ENCODE peak calls at places on chromosomes 6 and 20, in seven cellular contexts. L is neural crest cell, E is pancreas, W is AG04449, N is tibial artery, Q is HCT116, H is left lung. I is an unnamed sample.

GRCh38 chr20:11454966-11455799 is 462.5 kb upstream of the BTBD3 start:
- DNase-seq in L (no peak), E (no peak), W (peak), N (no peak), Q (peak), H (no peak), I (no peak)

GRCh38 chr20:47304287-47304686 is 52.2 kb downstream of the ZMYND8 start:
- DNase-seq in L (no peak), E (no peak), W (no peak), N (peak), Q (no peak), H (no peak), I (no peak)

GRCh38 chr6:43911354-43911624 is 141.3 kb downstream of the VEGFA start:
- DNase-seq in L (no peak), E (no peak), W (no peak), N (no peak), Q (no peak), H (no peak), I (no peak)

GRCh38 chr6:169802790-169803189 is 51.4 kb downstream of the ERMARD start:
- DNase-seq in L (no peak), E (no peak), W (no peak), N (no peak), Q (no peak), H (no peak), I (no peak)

GRCh38 chr20:24677626-24678328 is 208.3 kb downstream of the SYNDIG1 start:
- DNase-seq in L (no peak), E (no peak), W (no peak), N (peak), Q (no peak), H (no peak), I (no peak)

GRCh38 chr6:13624871-13625288 is 9.7 kb downstream of the NOL7 start:
- DNase-seq in L (no peak), E (no peak), W (no peak), N (no peak), Q (peak), H (no peak), I (no peak)

GRCh38 chr6:12483712-12484111 is 193.6 kb downstream of the EDN1 start:
- DNase-seq in L (no peak), E (no peak), W (peak), N (no peak), Q (peak), H (no peak), I (no peak)

GRCh38 chr20:15289337-15289736 is 951.9 kb upstream of the FLRT3 start:
- DNase-seq in L (no peak), E (no peak), W (no peak), N (no peak), Q (no peak), H (no peak), I (no peak)

GRCh38 chr6:43934183-43934802 is 164.3 kb downstream of the VEGFA start:
- DNase-seq in L (no peak), E (no peak), W (no peak), N (peak), Q (no peak), H (peak), I (no peak)

GRCh38 chr6:46104209-46104608 is 25.6 kb upstream of the ENPP4 start:
- DNase-seq in L (no peak), E (no peak), W (no peak), N (no peak), Q (no peak), H (no peak), I (no peak)

GRCh38 chr6:57252975-57253374 is 30.9 kb upstream of the RAB23 start:
- DNase-seq in L (no peak), E (no peak), W (no peak), N (no peak), Q (no peak), H (no peak), I (no peak)

GRCh38 chr20:25626779-25627178 is 3.0 kb upstream of the NANP start:
- DNase-seq in L (no peak), E (no peak), W (no peak), N (no peak), Q (no peak), H (no peak), I (no peak)

GRCh38 chr20:56781108-56781739 is 152.1 kb downstream of the TFAP2C start:
- DNase-seq in L (no peak), E (no peak), W (no peak), N (no peak), Q (no peak), H (peak), I (no peak)

GRCh38 chr6:145756170-145756662 is 20.9 kb upstream of the EPM2A start:
- DNase-seq in L (no peak), E (peak), W (peak), N (peak), Q (no peak), H (no peak), I (no peak)

GRCh38 chr6:51778666-51779065 is 308.7 kb downstream of the PKHD1 start:
- DNase-seq in L (no peak), E (no peak), W (no peak), N (no peak), Q (no peak), H (no peak), I (no peak)

GRCh38 chr6:137365648-137366047 is 128.5 kb downstream of the OLIG3 start:
- DNase-seq in L (no peak), E (no peak), W (no peak), N (no peak), Q (no peak), H (no peak), I (no peak)

GRCh38 chr6:145929037-145929633 is 35.0 kb downstream of the SHPRH start:
- DNase-seq in L (no peak), E (no peak), W (no peak), N (no peak), Q (peak), H (no peak), I (no peak)

GRCh38 chr20:56731041-56731440 is 101.9 kb downstream of the TFAP2C start:
- DNase-seq in L (no peak), E (no peak), W (no peak), N (no peak), Q (no peak), H (no peak), I (no peak)

DNA sequence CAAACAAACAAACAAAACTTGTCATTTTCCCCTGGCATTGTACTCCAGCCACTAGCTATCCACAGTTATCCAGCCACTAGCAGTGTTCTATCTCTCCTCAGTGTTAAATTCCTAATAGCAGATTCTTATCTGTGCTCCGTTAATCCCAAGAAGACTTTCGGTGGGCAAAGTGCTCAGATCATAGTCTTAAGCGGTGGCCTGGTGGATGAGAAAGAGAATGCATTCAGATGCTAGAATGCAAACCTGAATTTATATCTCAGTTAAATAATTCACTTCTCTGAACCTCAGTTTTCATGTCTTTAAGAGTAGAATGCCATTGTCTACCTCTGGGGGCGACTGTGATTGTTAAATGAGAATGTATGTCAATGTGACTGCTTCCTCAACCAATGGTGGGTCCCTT is 47.7 kb upstream of the KCNG1 start:
- DNase-seq in L (no peak), E (no peak), W (no peak), N (no peak), Q (no peak), H (no peak), I (no peak)
- TF ChIP-seq CTCF in L (no peak), E (no peak), W (no peak), N (no peak), Q (no peak), H (no peak), I (no peak)

DNA sequence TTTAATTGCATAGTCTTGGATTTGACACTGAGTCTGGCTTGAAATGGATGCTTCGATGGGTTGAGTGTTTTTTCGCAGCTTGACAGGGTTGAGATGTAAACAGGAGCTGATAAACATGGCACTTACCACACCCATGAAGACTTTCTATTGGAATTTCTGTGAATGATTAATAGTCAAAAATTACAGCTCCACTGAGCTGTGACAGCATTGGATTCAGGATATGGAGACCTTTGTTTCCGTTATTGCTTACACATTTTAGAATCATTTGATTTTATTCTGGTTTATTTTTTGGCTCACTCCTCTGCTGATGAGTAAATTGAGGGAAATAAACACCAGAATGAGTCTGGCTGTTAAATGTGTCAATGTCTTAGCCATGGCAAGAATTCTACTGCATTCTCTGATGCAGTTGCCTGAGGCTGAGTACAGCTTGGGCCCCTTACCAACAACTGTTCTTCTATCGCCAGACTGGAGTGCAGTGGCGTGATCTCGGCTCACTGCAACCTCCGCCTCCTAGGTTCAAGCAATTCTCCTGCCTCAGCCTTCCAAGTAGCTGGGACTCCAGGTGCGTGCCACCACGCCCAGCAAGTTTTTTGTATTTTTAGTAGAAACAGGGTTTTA is 128.1 kb upstream of the DOK5 start:
- DNase-seq in L (no peak), E (no peak), W (no peak), N (no peak), Q (no peak), H (no peak), I (no peak)
- TF ChIP-seq CTCF in L (no peak), E (no peak), W (no peak), N (no peak), Q (no peak), H (no peak), I (no peak)

GRCh38 chr20:62831361-62831788 is 14.5 kb downstream of the COL9A3 start:
- DNase-seq in L (no peak), E (peak), W (no peak), N (no peak), Q (no peak), H (no peak), I (no peak)

GRCh38 chr20:62832212-62832922 is 15.5 kb downstream of the COL9A3 start:
- DNase-seq in L (no peak), E (no peak), W (no peak), N (no peak), Q (peak), H (peak), I (no peak)

GRCh38 chr20:62832951-62833391 is 16.1 kb downstream of the COL9A3 start:
- DNase-seq in L (no peak), E (no peak), W (no peak), N (no peak), Q (no peak), H (no peak), I (no peak)

GRCh38 chr20:62830821-62831220 is 14.0 kb downstream of the COL9A3 start:
- DNase-seq in L (no peak), E (no peak), W (no peak), N (no peak), Q (no peak), H (no peak), I (no peak)

GRCh38 chr20:62831854-62832211 is 15.0 kb downstream of the COL9A3 start:
- DNase-seq in L (no peak), E (no peak), W (no peak), N (no peak), Q (no peak), H (no peak), I (no peak)
- TF ChIP-seq CTCF in L (no peak), E (no peak), W (no peak), N (no peak), Q (no peak), H (no peak), I (no peak)

DNA sequence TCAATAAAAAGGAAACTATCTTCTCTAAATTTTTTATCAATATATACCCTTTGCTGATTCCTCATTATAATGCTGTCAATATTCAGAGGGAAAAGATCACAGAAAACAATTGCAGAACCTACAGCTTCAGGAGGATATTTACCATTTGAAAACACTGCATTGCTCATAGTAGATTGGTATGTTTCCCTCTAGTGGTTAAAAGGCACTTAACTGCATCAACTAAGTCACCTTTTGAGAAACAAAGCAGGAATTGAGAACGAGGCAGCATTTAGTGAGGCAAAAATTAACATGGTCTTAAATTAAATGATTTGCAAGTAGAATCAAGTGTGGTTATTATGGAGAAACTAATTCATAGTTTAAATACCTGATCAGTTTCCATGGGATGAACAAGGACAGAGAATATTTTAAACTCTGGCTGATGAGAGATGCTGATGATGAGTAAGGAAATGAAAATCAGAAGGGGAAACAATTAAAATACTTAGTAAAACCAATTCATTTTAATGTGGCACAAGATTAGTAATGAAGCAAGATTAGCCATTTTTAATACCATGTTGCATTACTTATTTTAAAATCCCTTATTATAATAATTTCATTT is 642.1 kb downstream of the EPHA7 start:
- DNase-seq in L (no peak), E (no peak), W (no peak), N (no peak), Q (no peak), H (no peak), I (no peak)
- TF ChIP-seq CTCF in L (peak), E (no peak), W (peak), N (no peak), Q (peak), H (peak), I (peak)

GRCh38 chr6:91088976-91089375 is 502.1 kb upstream of the MAP3K7 start:
- DNase-seq in L (no peak), E (no peak), W (no peak), N (no peak), Q (no peak), H (no peak), I (no peak)

GRCh38 chr6:91082311-91082803 is 495.5 kb upstream of the MAP3K7 start:
- DNase-seq in L (no peak), E (no peak), W (peak), N (no peak), Q (no peak), H (no peak), I (no peak)

GRCh38 chr6:91083226-91083625 is 496.4 kb upstream of the MAP3K7 start:
- DNase-seq in L (no peak), E (no peak), W (no peak), N (no peak), Q (no peak), H (no peak), I (no peak)

GRCh38 chr6:91088515-91088914 is 501.6 kb upstream of the MAP3K7 start:
- DNase-seq in L (no peak), E (no peak), W (no peak), N (no peak), Q (no peak), H (no peak), I (no peak)

DNA sequence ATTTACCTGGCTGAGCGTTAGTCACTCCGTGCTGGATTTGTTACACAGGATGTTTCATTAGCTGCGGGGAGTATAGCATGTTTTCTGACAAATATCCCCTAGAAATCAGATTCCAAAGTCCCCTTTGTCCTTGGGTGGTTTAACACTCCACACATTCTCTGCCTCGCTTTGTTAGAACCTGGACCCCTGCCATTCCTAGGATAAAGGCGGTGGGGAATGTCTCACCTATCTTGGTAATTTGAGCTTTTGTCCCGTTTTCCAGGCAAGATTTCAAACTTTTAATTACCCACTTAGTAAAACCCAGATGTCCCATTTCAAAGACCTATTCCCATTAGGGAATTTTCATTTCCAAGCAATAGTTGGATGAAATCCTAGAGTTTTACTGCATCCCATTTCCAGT is 501.0 kb upstream of the MAP3K7 start:
- DNase-seq in L (no peak), E (no peak), W (no peak), N (no peak), Q (no peak), H (no peak), I (no peak)
- TF ChIP-seq CTCF in L (no peak), E (no peak), W (no peak), N (no peak), Q (no peak), H (no peak), I (no peak)

GRCh38 chr6:5192135-5192794 is 68.5 kb downstream of the LYRM4 start:
- DNase-seq in L (no peak), E (no peak), W (no peak), N (no peak), Q (no peak), H (no peak), I (no peak)
- TF ChIP-seq CTCF in L (no peak), E (no peak), W (no peak), N (no peak), Q (no peak), H (no peak), I (no peak)

DNA sequence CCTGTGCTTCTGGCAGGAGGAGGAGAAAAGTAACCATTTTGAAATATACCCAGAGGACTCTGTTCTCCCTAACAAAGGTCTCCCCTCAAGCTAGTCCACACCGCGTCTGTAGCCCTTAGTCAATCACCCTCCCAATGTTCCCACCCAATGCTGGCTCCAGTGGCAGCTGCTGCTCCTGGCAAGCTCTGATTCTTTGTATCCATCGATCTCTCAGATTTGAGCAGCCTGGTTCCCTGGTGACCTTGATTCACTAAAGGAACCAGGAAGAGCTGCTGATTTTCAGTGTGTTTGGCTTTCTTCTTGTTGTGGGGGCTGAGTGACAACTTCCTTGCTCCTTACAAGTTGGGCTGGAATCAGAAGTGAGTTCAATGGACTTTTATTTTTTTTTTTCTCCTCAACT is 68.5 kb downstream of the FOXC1 start:
- DNase-seq in L (no peak), E (peak), W (no peak), N (no peak), Q (no peak), H (no peak), I (no peak)
- TF ChIP-seq CTCF in L (no peak), E (no peak), W (no peak), N (no peak), Q (no peak), H (no peak), I (no peak)

GRCh38 chr6:104207635-104208034 is 652.1 kb downstream of the HACE1 start:
- DNase-seq in L (no peak), E (no peak), W (no peak), N (no peak), Q (no peak), H (no peak), I (no peak)

GRCh38 chr6:104218132-104218531 is 641.6 kb downstream of the HACE1 start:
- DNase-seq in L (no peak), E (no peak), W (no peak), N (no peak), Q (no peak), H (no peak), I (no peak)

GRCh38 chr6:104212977-104213696 is 646.6 kb downstream of the HACE1 start:
- DNase-seq in L (no peak), E (no peak), W (no peak), N (no peak), Q (no peak), H (no peak), I (no peak)
- TF ChIP-seq CTCF in L (no peak), E (no peak), W (no peak), N (no peak), Q (no peak), H (no peak), I (no peak)

DNA sequence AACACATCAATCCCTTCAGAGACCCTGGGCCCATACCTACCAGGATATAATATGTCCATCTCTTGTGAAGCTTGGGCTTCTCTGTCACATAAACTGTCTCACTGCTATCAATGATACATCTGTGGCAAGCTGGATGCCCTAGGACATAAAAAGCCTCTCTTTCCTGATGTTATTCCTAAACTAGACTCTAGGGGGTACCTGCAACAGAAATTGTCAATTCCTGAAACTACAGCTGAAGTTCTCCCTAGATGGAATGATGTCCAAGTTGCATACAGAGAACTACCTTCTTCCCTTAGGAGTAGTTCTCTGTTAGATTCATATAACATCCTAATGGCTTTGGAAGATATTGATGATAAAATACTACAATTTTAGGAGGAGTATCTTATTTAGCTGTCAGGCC is 35.8 kb downstream of the TBX18 start:
- DNase-seq in L (no peak), E (no peak), W (no peak), N (no peak), Q (peak), H (no peak), I (no peak)
- TF ChIP-seq CTCF in L (peak), E (peak), W (peak), N (no peak), Q (peak), H (no peak), I (peak)

GRCh38 chr6:116446399-116446798 is 14.8 kb upstream of the CALHM6 start:
- DNase-seq in L (no peak), E (no peak), W (no peak), N (no peak), Q (no peak), H (no peak), I (no peak)

GRCh38 chr6:116444575-116444974 is 16.6 kb upstream of the CALHM6 start:
- DNase-seq in L (no peak), E (no peak), W (no peak), N (no peak), Q (no peak), H (no peak), I (no peak)

GRCh38 chr6:116443105-116443504 is 18.1 kb upstream of the CALHM6 start:
- DNase-seq in L (no peak), E (no peak), W (no peak), N (no peak), Q (no peak), H (no peak), I (no peak)

GRCh38 chr6:116444991-116445566 is 16.1 kb upstream of the CALHM6 start:
- DNase-seq in L (no peak), E (no peak), W (no peak), N (no peak), Q (no peak), H (no peak), I (no peak)

GRCh38 chr6:116444092-116444491 is 17.1 kb upstream of the CALHM6 start:
- DNase-seq in L (no peak), E (no peak), W (no peak), N (no peak), Q (peak), H (no peak), I (no peak)
- TF ChIP-seq CTCF in L (peak), E (peak), W (peak), N (peak), Q (peak), H (peak), I (peak)